ENCODE peak calls at places on chromosomes 12 and 14, in seven cellular contexts. Z is lower leg skin; O is COR-L47; D is stimulated activated effector memory CD8-positive, alpha-beta T cell treated with anti-CD3 and anti-CD28 coated beads, Interleukin-12 subunit alpha, Interleukin-12 subunit beta, amount 100 ng/mL, for 72 hours; U is HS-5; Q is fibroblast of pulmonary artery; C is GM06990. I is an unnamed sample.

GRCh38 chr14:93538411-93538810 is 107.7 kb downstream of the UNC79 start:
- DNase-seq in D (no peak), C (no peak), Q (peak), U (no peak), Z (no peak), O (peak), I (peak)

GRCh38 chr12:74890237-74890599 is 319.4 kb downstream of the KCNC2 start:
- DNase-seq in O (no peak), U (peak), C (no peak), Z (no peak), D (no peak), Q (peak), I (no peak)

GRCh38 chr14:34632451-34632850 is 2.5 kb upstream of the SNX6 start:
- DNase-seq in D (no peak), C (no peak), Z (no peak), Q (no peak), O (no peak), U (no peak), I (no peak)

GRCh38 chr12:40648519-40648918 is 43.7 kb upstream of the CNTN1 start:
- DNase-seq in C (no peak), U (no peak), D (no peak), O (no peak), Z (no peak), Q (no peak), I (no peak)

GRCh38 chr12:106386836-106387555 is 29.4 kb downstream of the POLR3B start:
- DNase-seq in Z (no peak), C (no peak), Q (peak), U (no peak), D (no peak), O (no peak), I (no peak)

GRCh38 chr12:106924458-106924857 is 31.2 kb upstream of the TMEM263 start:
- DNase-seq in C (no peak), U (no peak), D (no peak), O (no peak), Q (peak), Z (no peak), I (no peak)

GRCh38 chr12:88391556-88391955 is 188.7 kb downstream of the KITLG start:
- DNase-seq in U (peak), Z (no peak), D (no peak), C (peak), Q (peak), O (no peak), I (no peak)

GRCh38 chr12:14982562-14982961 is 9.7 kb downstream of the PDE6H start:
- DNase-seq in C (no peak), Z (no peak), Q (peak), O (no peak), D (no peak), U (no peak), I (no peak)

GRCh38 chr12:84186433-84186832 is 726.2 kb downstream of the SLC6A15 start:
- DNase-seq in Q (no peak), C (no peak), Z (no peak), U (no peak), D (no peak), O (no peak), I (no peak)

GRCh38 chr12:1630827-1631591 is 2.0 kb downstream of the WNT5B start:
- DNase-seq in Q (no peak), O (no peak), C (no peak), U (no peak), Z (no peak), D (no peak), I (no peak)

GRCh38 chr14:89284368-89285058 is 132.5 kb downstream of the FOXN3 start:
- DNase-seq in O (no peak), Z (no peak), U (no peak), D (no peak), C (no peak), Q (peak), I (no peak)

GRCh38 chr14:23660290-23661226 is 24.4 kb downstream of the DHRS2 start:
- DNase-seq in C (no peak), Z (no peak), Q (no peak), D (peak), U (no peak), O (peak), I (no peak)

GRCh38 chr12:42789808-42790760 is 200.5 kb upstream of the PRICKLE1 start:
- DNase-seq in U (no peak), C (no peak), O (no peak), D (no peak), Q (peak), Z (no peak), I (no peak)

GRCh38 chr12:58969227-58969626 is 48.9 kb upstream of the LRIG3 start:
- DNase-seq in Q (no peak), D (no peak), O (no peak), Z (no peak), U (no peak), C (no peak), I (no peak)

GRCh38 chr14:90276627-90277367 is 20.4 kb downstream of the PSMC1 start:
- DNase-seq in C (no peak), D (no peak), U (no peak), Z (peak), Q (no peak), O (no peak), I (no peak)

GRCh38 chr12:124536613-124537012 is 30.8 kb downstream of the NCOR2 start:
- DNase-seq in U (no peak), D (no peak), O (no peak), Z (no peak), Q (no peak), C (no peak), I (no peak)

GRCh38 chr14:58942516-58942915 is 246.0 kb upstream of the DAAM1 start:
- DNase-seq in O (no peak), D (no peak), U (no peak), Z (no peak), C (no peak), Q (no peak), I (no peak)

GRCh38 chr12:57475271-57476161 is 4.2 kb downstream of the ARHGAP9 start:
- DNase-seq in Q (no peak), U (no peak), D (no peak), C (no peak), O (peak), Z (no peak), I (no peak)

GRCh38 chr12:110165540-110166159 is 41.5 kb downstream of the IFT81 start:
- DNase-seq in C (peak), D (no peak), Z (no peak), Q (no peak), O (no peak), U (no peak), I (no peak)

GRCh38 chr14:105364100-105364708 is 34.1 kb upstream of the TEX22 start:
- DNase-seq in U (peak), D (no peak), O (no peak), Z (no peak), Q (peak), C (no peak), I (peak)

GRCh38 chr12:56880416-56881035 is 53.7 kb downstream of the SDR9C7 start:
- DNase-seq in U (peak), O (no peak), Z (no peak), C (no peak), D (no peak), Q (no peak), I (no peak)

GRCh38 chr12:47214771-47215170 is 135.0 kb upstream of the AMIGO2 start:
- DNase-seq in O (no peak), C (no peak), Z (no peak), U (no peak), D (no peak), Q (no peak), I (no peak)

GRCh38 chr12:22687677-22688076 is 62.7 kb downstream of the ETNK1 start:
- DNase-seq in Z (no peak), C (peak), U (peak), D (no peak), Q (peak), O (no peak), I (no peak)

GRCh38 chr12:70077441-70077840 is 165.8 kb upstream of the CNOT2 start:
- DNase-seq in C (no peak), U (no peak), O (no peak), D (no peak), Z (no peak), Q (peak), I (no peak)

GRCh38 chr12:507261-507853 is 47.6 kb downstream of the B4GALNT3 start:
- DNase-seq in D (no peak), Z (peak), C (no peak), Q (no peak), O (no peak), U (no peak), I (no peak)

GRCh38 chr14:99566009-99566389 is 38.0 kb downstream of the CCDC85C start:
- DNase-seq in Z (no peak), U (no peak), D (no peak), Q (no peak), C (no peak), O (peak), I (no peak)

GRCh38 chr12:65123435-65124063 is 2.4 kb upstream of the WIF1 start:
- DNase-seq in D (no peak), Z (no peak), U (no peak), C (peak), O (peak), Q (peak), I (peak)

GRCh38 chr12:10363922-10364838 is 25.7 kb downstream of the KLRK1 start:
- DNase-seq in Z (no peak), Q (peak), C (peak), D (no peak), O (no peak), U (no peak), I (peak)